ENCODE peak calls at places on chromosomes 6 and 20, in nine cellular contexts. Y is GM12892; Q is NAMALWA; B is stimulated activated CD8-positive, alpha-beta memory T cell treated with anti-CD3 and anti-CD28 coated beads, Interleukin-4, amount 100 ng/mL, for 4 hours; Z is left ventricle myocardium superior; T is sciatic nerve; S is activated gamma-delta T cell treated with Interleukin-2 at 50 U/mL for 16 hours; R is CD4-positive, alpha-beta T cell; M is Caki2. H is an unnamed sample.

GRCh38 chr6:34358389-34358906 is 34.0 kb downstream of the NUDT3 start:
- DNase-seq in Q (no peak), T (no peak), M (no peak), Y (no peak), Z (peak; percentile 56), S (no peak), B (no peak), R (no peak), H (no peak)

GRCh38 chr6:128803911-128804310 is 79.0 kb upstream of the LAMA2 start:
- DNase-seq in R (no peak), B (no peak), T (no peak), Q (no peak), S (no peak), M (no peak), Y (no peak), Z (no peak), H (no peak)

GRCh38 chr6:42907336-42907735 is 8.5 kb upstream of the PTCRA start:
- DNase-seq in Z (peak; percentile 55), B (no peak), T (no peak), Y (no peak), M (no peak), R (no peak), Q (no peak), S (no peak), H (no peak)

GRCh38 chr6:152462716-152463115 is 174.4 kb downstream of the SYNE1 start:
- DNase-seq in Z (no peak), B (no peak), Y (no peak), Q (no peak), M (no peak), R (no peak), S (no peak), T (no peak), H (peak; percentile 75)

GRCh38 chr20:57652865-57653545 is 32.8 kb upstream of the ZBP1 start:
- DNase-seq in B (no peak), S (no peak), T (peak; percentile 61), R (no peak), Y (peak; percentile 29), M (no peak), Z (peak; percentile 18), Q (peak; percentile 45), H (no peak)

GRCh38 chr6:47254906-47255305 is 54.8 kb downstream of the TNFRSF21 start:
- DNase-seq in S (no peak), R (no peak), Y (no peak), Z (no peak), B (no peak), Q (no peak), T (no peak), M (no peak), H (no peak)

GRCh38 chr6:87706187-87706966 is 4.3 kb upstream of the AKIRIN2 start:
- DNase-seq in R (no peak), B (no peak), M (peak; percentile 50), S (no peak), Q (no peak), Z (no peak), T (no peak), Y (no peak), H (no peak)

GRCh38 chr6:33785766-33786165 is 3.2 kb downstream of the LEMD2 start:
- DNase-seq in B (no peak), Z (no peak), R (no peak), S (no peak), Y (no peak), T (no peak), Q (no peak), M (no peak), H (no peak)

GRCh38 chr6:35140991-35141720 is at the start of gene TCP11:
- DNase-seq in R (no peak), B (no peak), T (peak; percentile 64), Q (no peak), Y (peak; percentile 32), S (peak; percentile 21), Z (peak; percentile 56), M (no peak), H (no peak)

GRCh38 chr6:107666084-107666981 is 157.8 kb downstream of the SCML4 start:
- DNase-seq in S (no peak), R (no peak), B (no peak), Z (no peak), Y (no peak), T (no peak), Q (no peak), M (no peak), H (no peak)

GRCh38 chr6:15350386-15351083 is 104.7 kb downstream of the JARID2 start:
- DNase-seq in B (no peak), T (no peak), M (no peak), R (no peak), Z (no peak), Y (no peak), Q (no peak), S (no peak), H (no peak)

GRCh38 chr6:41224800-41225199 is 3.3 kb upstream of the TREML4 start:
- DNase-seq in B (no peak), Q (no peak), T (no peak), M (no peak), S (no peak), Y (no peak), R (no peak), Z (no peak), H (no peak)

GRCh38 chr20:60037120-60037499 is 78.9 kb downstream of the CDH26 start:
- DNase-seq in R (no peak), M (peak; percentile 46), T (no peak), S (no peak), Z (no peak), B (no peak), Q (peak; percentile 5), Y (no peak), H (peak; percentile 25)

GRCh38 chr6:79301290-79301689 is 66.8 kb upstream of the HMGN3 start:
- DNase-seq in T (no peak), B (no peak), Q (no peak), Y (no peak), R (no peak), S (no peak), M (no peak), Z (no peak), H (no peak)

GRCh38 chr6:71209626-71210025 is 79.0 kb upstream of the OGFRL1 start:
- DNase-seq in R (no peak), T (no peak), B (no peak), Z (no peak), Q (no peak), M (no peak), S (no peak), Y (no peak), H (no peak)

GRCh38 chr6:18262812-18263560 is 1.3 kb downstream of the DEK start:
- DNase-seq in T (no peak), M (peak; percentile 40), Y (peak; percentile 30), Q (peak; percentile 69), B (no peak), R (peak; percentile 21), Z (no peak), S (no peak), H (peak; percentile 37)

GRCh38 chr20:2237059-2237458 is 58.7 kb upstream of the TGM3 start:
- DNase-seq in B (no peak), S (no peak), T (peak; percentile 67), R (no peak), M (peak; percentile 81), Z (peak; percentile 30), Y (no peak), Q (no peak), H (no peak)

GRCh38 chr20:51888186-51888790 is 86.0 kb upstream of the SALL4 start:
- DNase-seq in T (no peak), M (no peak), Y (no peak), R (no peak), Q (no peak), S (no peak), Z (no peak), B (no peak), H (no peak)

GRCh38 chr6:19382676-19383075 is 454.5 kb upstream of the ID4 start:
- DNase-seq in T (no peak), Z (no peak), B (no peak), S (no peak), M (no peak), Y (no peak), Q (no peak), R (no peak), H (no peak)

GRCh38 chr6:54717849-54718455 is 128.6 kb upstream of the FAM83B start:
- DNase-seq in Q (peak; percentile 76), Z (no peak), S (peak; percentile 38), R (no peak), T (peak; percentile 71), Y (no peak), M (peak; percentile 38), B (peak; percentile 3), H (peak; percentile 70)

GRCh38 chr6:154605207-154605877 is 94.9 kb upstream of the CNKSR3 start:
- DNase-seq in S (no peak), Z (no peak), Y (no peak), M (no peak), T (no peak), B (no peak), Q (no peak), R (no peak), H (peak; percentile 64)

GRCh38 chr6:14871196-14871595 is 374.7 kb upstream of the JARID2 start:
- DNase-seq in S (no peak), M (no peak), R (no peak), Q (no peak), B (no peak), T (no peak), Y (no peak), Z (peak; percentile 66), H (no peak)

GRCh38 chr20:10002871-10003270 is 31.9 kb upstream of the ANKEF1 start:
- DNase-seq in M (no peak), S (no peak), B (no peak), Y (no peak), Q (no peak), T (no peak), R (no peak), Z (no peak), H (no peak)

GRCh38 chr6:16712250-16712930 is 48.9 kb downstream of the ATXN1 start:
- DNase-seq in Z (no peak), R (no peak), S (no peak), Q (peak; percentile 53), M (no peak), Y (no peak), T (no peak), B (no peak), H (peak; percentile 42)

GRCh38 chr6:167987396-167987795 is 10.1 kb upstream of the KIF25 start:
- DNase-seq in T (no peak), Y (no peak), R (no peak), B (no peak), Q (no peak), M (no peak), Z (no peak), S (no peak), H (no peak)

GRCh38 chr20:10511507-10512231 is 76.6 kb downstream of the SLX4IP start:
- DNase-seq in Z (peak; percentile 75), Y (peak; percentile 46), S (peak; percentile 61), T (peak; percentile 87), Q (peak; percentile 9), M (peak; percentile 95), B (peak; percentile 27), R (peak; percentile 11), H (peak; percentile 94)

H was measured in SK-MEL-5.